ENCODE peak calls at places on chromosomes 2 and 18, in five cellular contexts. K is left lung, S is suprapubic skin, G is MM.1S, R is cardiac muscle cell. J is an unnamed sample.

GRCh38 chr2:203580846-203581245 is 45.7 kb upstream of the RAPH1 start:
- DNase-seq in R (no peak), G (no peak), K (no peak), S (no peak), J (no peak)

GRCh38 chr2:212027681-212028628 is 510.6 kb downstream of the ERBB4 start:
- DNase-seq in K (no peak), G (no peak), S (no peak), R (no peak), J (no peak)

GRCh38 chr2:73964223-73964622 is 20.5 kb upstream of the TET3 start:
- DNase-seq in S (no peak), R (no peak), G (no peak), K (no peak), J (no peak)

GRCh38 chr18:21123290-21123926 is 11.8 kb upstream of the ROCK1 start:
- DNase-seq in R (no peak), G (peak), K (no peak), S (no peak), J (no peak)

GRCh38 chr2:177332041-177332991 is 60.3 kb upstream of the AGPS start:
- DNase-seq in S (no peak), G (peak), R (peak), K (peak), J (peak)

GRCh38 chr2:85457877-85458316 is 39.4 kb downstream of the SH2D6 start:
- DNase-seq in R (no peak), G (no peak), K (no peak), S (no peak), J (no peak)

GRCh38 chr2:120552800-120553471 is 182.7 kb upstream of the GLI2 start:
- DNase-seq in G (peak), S (peak), K (peak), R (peak), J (peak)

GRCh38 chr2:197236816-197237215 is 73.8 kb downstream of the ANKRD44 start:
- DNase-seq in R (no peak), K (no peak), G (no peak), S (no peak), J (no peak)

GRCh38 chr2:144950874-144951560 is 431.1 kb upstream of the ZEB2 start:
- DNase-seq in G (no peak), S (no peak), K (no peak), R (no peak), J (peak)

GRCh38 chr18:31156831-31157763 is 5.6 kb downstream of the DSC1 start:
- DNase-seq in K (no peak), S (no peak), G (no peak), R (no peak), J (no peak)

GRCh38 chr2:158024288-158024898 is 77.3 kb upstream of the UPP2 start:
- DNase-seq in K (no peak), G (peak), R (peak), S (no peak), J (peak)

GRCh38 chr2:160315337-160315736 is 115.3 kb upstream of the ITGB6 start:
- DNase-seq in R (no peak), K (no peak), G (no peak), S (no peak), J (no peak)

GRCh38 chr18:58280159-58280540 is 236.1 kb downstream of the NEDD4L start:
- DNase-seq in K (no peak), R (no peak), S (no peak), G (no peak), J (no peak)

GRCh38 chr2:127643698-127644660 is 2.0 kb upstream of the GPR17 start:
- DNase-seq in R (no peak), K (no peak), S (no peak), G (no peak), J (no peak)

GRCh38 chr2:142165790-142166189 is 35.0 kb upstream of the LRP1B start:
- DNase-seq in S (no peak), R (peak), K (no peak), G (peak), J (no peak)

GRCh38 chr18:13629841-13630747 is 96.3 kb downstream of the FAM210A start:
- DNase-seq in R (peak), G (peak), K (no peak), S (peak), J (peak)

GRCh38 chr2:222714361-222715256 is 43.2 kb downstream of the MOGAT1 start:
- DNase-seq in G (no peak), R (no peak), K (peak), S (no peak), J (no peak)

GRCh38 chr18:53603281-53603680 is 621.2 kb downstream of the MBD2 start:
- DNase-seq in R (no peak), K (no peak), S (no peak), G (no peak), J (no peak)

GRCh38 chr2:10912076-10912731 is 470 bp downstream of the KCNF1 start:
- DNase-seq in S (peak), R (peak), G (no peak), K (no peak), J (no peak)

GRCh38 chr2:65199891-65200290 is 27.7 kb upstream of the ACTR2 start:
- DNase-seq in K (no peak), S (no peak), G (no peak), R (no peak), J (no peak)

GRCh38 chr2:219122197-219122965 is 38.2 kb downstream of the NHEJ1 start:
- DNase-seq in R (no peak), K (no peak), G (no peak), S (no peak), J (peak)

GRCh38 chr2:110104025-110104771 is 11.4 kb downstream of the MALL start:
- DNase-seq in G (no peak), R (no peak), S (no peak), K (no peak), J (peak)

GRCh38 chr2:108925286-108925685 is 63.7 kb downstream of the EDAR start:
- DNase-seq in G (no peak), S (peak), K (no peak), R (no peak), J (no peak)

GRCh38 chr2:55718165-55719008 is 24.7 kb upstream of the PNPT1 start:
- DNase-seq in S (no peak), K (no peak), G (peak), R (peak), J (peak)

GRCh38 chr18:58225101-58225500 is 181.1 kb downstream of the NEDD4L start:
- DNase-seq in K (no peak), S (no peak), R (no peak), G (no peak), J (no peak)

GRCh38 chr2:107338059-107338458 is 452.1 kb upstream of the ST6GAL2 start:
- DNase-seq in R (no peak), S (no peak), G (no peak), K (no peak), J (no peak)

GRCh38 chr2:71389379-71390072 is 57.9 kb downstream of the ZNF638 start:
- DNase-seq in S (no peak), R (no peak), G (no peak), K (no peak), J (no peak)

GRCh38 chr18:1848716-1849115 is 722.6 kb downstream of the METTL4 start:
- DNase-seq in R (no peak), K (no peak), S (no peak), G (no peak), J (peak)

GRCh38 chr2:190717764-190718651 is 69.1 kb downstream of the NAB1 start:
- DNase-seq in R (no peak), K (no peak), G (no peak), S (no peak), J (no peak)

GRCh38 chr2:233486778-233487552 is 79.6 kb downstream of the USP40 start:
- DNase-seq in S (no peak), K (no peak), R (no peak), G (no peak), J (peak)

GRCh38 chr2:16525265-16525887 is 140.3 kb downstream of the CYRIA start:
- DNase-seq in R (no peak), S (no peak), K (no peak), G (peak), J (no peak)
- TF ChIP-seq CTCF in R (peak), S (no peak), K (peak), G (peak), J (peak)

DNA sequence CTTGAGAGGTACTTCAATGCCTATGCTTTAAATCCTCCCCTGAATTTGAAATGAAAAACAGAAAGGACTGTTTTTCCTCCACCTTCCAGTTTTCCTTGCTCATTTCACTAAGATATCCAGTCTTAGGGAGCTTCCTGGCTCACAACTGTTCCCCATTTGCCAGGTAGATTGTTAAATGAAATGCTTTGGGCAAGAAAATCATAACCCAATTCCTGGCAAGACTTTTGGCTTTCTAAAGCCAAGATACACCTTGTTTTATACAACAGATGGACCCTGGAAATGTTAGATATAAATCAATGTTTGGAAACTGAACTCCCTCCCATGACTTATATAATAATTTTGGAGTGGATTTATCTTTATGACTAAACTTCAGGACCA is 3.6 kb upstream of the CHMP3 start:
- DNase-seq in R (no peak), G (no peak), K (no peak), S (no peak), J (no peak)
- H3K4me3 ChIP-seq in R (no peak), G (no peak), K (no peak), S (no peak), J (no peak)

GRCh38 chr2:129240061-129240460 is 739.4 kb upstream of the RAB6C start:
- DNase-seq in G (no peak), R (no peak), S (no peak), K (no peak), J (no peak)
- TF ChIP-seq CTCF in G (no peak), R (no peak), S (no peak), K (no peak), J (no peak)

GRCh38 chr2:86806059-86806857 is 15.5 kb upstream of the CD8A start:
- DNase-seq in G (no peak), S (no peak), R (no peak), K (no peak), J (no peak)

GRCh38 chr2:86807462-86808275 is 17.0 kb upstream of the CD8A start:
- DNase-seq in R (peak), G (peak), S (no peak), K (no peak), J (no peak)

GRCh38 chr2:86809481-86810121 is 18.9 kb upstream of the CD8A start:
- DNase-seq in G (no peak), R (no peak), S (no peak), K (no peak), J (no peak)

GRCh38 chr2:86808315-86809161 is 17.8 kb upstream of the CD8A start:
- DNase-seq in R (peak), S (peak), G (peak), K (peak), J (peak)

GRCh38 chr2:86807121-86807461 is 16.4 kb upstream of the CD8A start:
- DNase-seq in R (no peak), K (no peak), G (no peak), S (no peak), J (no peak)
- H3K4me3 ChIP-seq in R (peak), K (no peak), G (peak), S (peak), J (peak)

GRCh38 chr2:67337903-67338302 is 59.2 kb upstream of the ETAA1 start:
- DNase-seq in S (no peak), G (no peak), K (no peak), R (no peak), J (no peak)
- TF ChIP-seq CTCF in S (no peak), G (no peak), K (no peak), R (no peak), J (no peak)

DNA sequence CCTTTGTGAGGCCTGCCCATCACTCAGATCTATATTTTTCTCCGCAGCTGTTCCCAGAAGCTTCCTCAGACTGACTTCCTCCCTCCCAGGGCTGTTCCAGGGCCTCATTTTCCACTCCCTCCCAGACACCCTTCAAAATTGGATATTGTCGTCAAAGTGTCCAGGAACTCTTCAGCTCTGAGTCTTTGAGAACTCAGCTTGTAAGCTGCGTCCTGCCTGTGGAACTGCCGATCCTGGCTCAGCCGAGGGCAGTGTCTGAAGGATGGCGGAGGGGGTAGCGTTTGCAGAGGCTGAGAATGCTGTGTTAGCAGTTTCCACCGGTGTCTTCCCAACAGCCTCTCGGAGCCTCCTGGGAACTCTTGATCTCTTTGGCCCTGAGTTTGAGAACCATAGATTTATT is 27.1 kb downstream of the NCK2 start:
- DNase-seq in S (no peak), K (no peak), G (no peak), R (no peak), J (no peak)
- H3K4me3 ChIP-seq in S (no peak), K (no peak), G (no peak), R (no peak), J (no peak)

DNA sequence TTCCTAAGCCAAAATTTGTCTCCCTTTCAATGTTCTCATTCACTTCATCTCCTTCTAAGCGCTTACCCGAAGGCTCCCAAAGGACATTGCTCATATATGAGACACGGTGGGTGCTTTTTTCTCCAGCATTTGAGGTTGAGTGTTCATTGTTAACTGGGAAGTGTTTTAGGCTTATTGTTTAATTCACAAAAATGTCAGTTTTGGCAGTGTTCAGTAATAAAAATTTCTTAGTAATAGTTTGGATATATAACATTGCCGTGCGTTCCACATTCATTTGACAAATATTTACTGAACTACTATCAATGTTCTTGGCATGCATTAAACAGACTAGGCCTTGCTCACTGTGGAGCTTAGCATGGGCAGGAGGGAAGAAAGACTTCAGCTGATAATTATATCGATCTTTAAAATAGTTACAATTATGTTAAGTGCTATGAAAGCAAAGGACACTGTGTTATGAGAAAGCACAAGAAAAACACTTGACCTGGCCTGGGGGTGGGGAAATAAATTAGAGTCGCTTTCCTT is 82.1 kb upstream of the DOCK10 start:
- DNase-seq in K (no peak), R (no peak), S (no peak), G (no peak), J (no peak)
- TF ChIP-seq CTCF in K (no peak), R (no peak), S (no peak), G (no peak), J (no peak)

GRCh38 chr2:215364157-215365155 is 52.6 kb downstream of the ATIC start:
- DNase-seq in R (no peak), K (no peak), S (no peak), G (no peak), J (no peak)
- H3K4me3 ChIP-seq in R (no peak), K (no peak), S (no peak), G (no peak), J (no peak)

GRCh38 chr2:121902171-121902591 is 146.7 kb downstream of the TSN start:
- DNase-seq in G (no peak), S (no peak), K (no peak), R (no peak), J (no peak)

GRCh38 chr2:121900391-121900790 is 144.9 kb downstream of the TSN start:
- DNase-seq in S (no peak), R (no peak), G (no peak), K (no peak), J (no peak)

GRCh38 chr2:121898483-121898882 is 143.0 kb downstream of the TSN start:
- DNase-seq in R (no peak), K (no peak), S (no peak), G (peak), J (no peak)

GRCh38 chr2:121895723-121896571 is 140.5 kb downstream of the TSN start:
- DNase-seq in S (no peak), R (no peak), G (no peak), K (no peak), J (no peak)

GRCh38 chr2:121897335-121897970 is 142.0 kb downstream of the TSN start:
- DNase-seq in R (peak), G (peak), S (no peak), K (no peak), J (no peak)
- TF ChIP-seq CTCF in R (peak), G (peak), S (peak), K (no peak), J (peak)

GRCh38 chr2:227152093-227152766 is 11.8 kb downstream of the COL4A4 start:
- DNase-seq in R (no peak), S (no peak), K (no peak), G (no peak), J (no peak)

GRCh38 chr2:227150222-227150936 is 13.6 kb downstream of the COL4A4 start:
- DNase-seq in R (no peak), K (no peak), S (no peak), G (no peak), J (no peak)

GRCh38 chr2:227147023-227147422 is 17.0 kb downstream of the COL4A4 start:
- DNase-seq in S (no peak), G (no peak), K (no peak), R (no peak), J (no peak)

GRCh38 chr2:227146456-227146855 is 17.5 kb downstream of the COL4A4 start:
- DNase-seq in S (no peak), G (no peak), R (no peak), K (no peak), J (no peak)

DNA sequence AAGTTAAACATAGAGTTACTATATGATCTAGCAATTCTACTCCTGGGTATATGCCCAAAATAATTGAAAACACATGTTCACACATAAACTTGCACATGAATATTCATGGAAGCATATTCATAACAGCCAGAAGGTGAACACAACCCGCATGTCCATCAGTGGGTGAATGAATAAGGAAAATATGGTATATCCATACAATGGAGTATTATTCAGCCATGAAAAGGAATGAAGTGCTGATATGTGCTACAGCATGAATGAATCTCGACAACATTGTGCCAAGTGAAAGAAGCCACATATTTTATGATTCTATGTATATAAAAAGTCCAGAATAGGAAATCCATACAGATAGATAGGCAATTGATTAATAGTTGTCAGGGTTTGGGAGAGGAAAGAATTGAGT is 15.9 kb downstream of the COL4A4 start:
- DNase-seq in S (no peak), K (no peak), R (no peak), G (no peak), J (no peak)
- H3K4me3 ChIP-seq in S (no peak), K (no peak), R (no peak), G (no peak), J (no peak)